ENCODE peak calls at places on chromosomes 2 and 18, in eight cellular contexts. One of them, this sample, is unnamed.
A peak's percentile ranks its signal among the peaks of the same experiment; 100 is the strongest.

GRCh38 chr2:237693281-237694039 is 66.1 kb downstream of the LRRFIP1 start:
- DNase-seq in right atrium auricular region: no peak
- DNase-seq in sciatic nerve: no peak
- DNase-seq in DMS53: peak; percentile 70
- DNase-seq in stimulated activated CD8-positive, alpha-beta memory T cell treated with anti-CD3 and anti-CD28 coated beads, Interleukin-12 subunit alpha, Interleukin-12 subunit beta, amount 100 ng/mL, for 1 hour: no peak
- DNase-seq in GM23338: no peak
- DNase-seq in heart left ventricle: no peak
- DNase-seq in choroid plexus epithelial cell: peak; percentile 63
- DNase-seq in this sample: no peak

GRCh38 chr2:101200714-101201113 is 49.5 kb upstream of the TBC1D8 start:
- DNase-seq in right atrium auricular region: no peak
- DNase-seq in sciatic nerve: no peak
- DNase-seq in DMS53: no peak
- DNase-seq in stimulated activated CD8-positive, alpha-beta memory T cell treated with anti-CD3 and anti-CD28 coated beads, Interleukin-12 subunit alpha, Interleukin-12 subunit beta, amount 100 ng/mL, for 1 hour: no peak
- DNase-seq in GM23338: no peak
- DNase-seq in heart left ventricle: no peak
- DNase-seq in choroid plexus epithelial cell: peak; percentile 21
- DNase-seq in this sample: no peak

GRCh38 chr2:222861411-222862067 is 703 bp downstream of the ACSL3 start:
- DNase-seq in right atrium auricular region: no peak
- DNase-seq in sciatic nerve: peak; percentile 65
- DNase-seq in DMS53: peak; percentile 66
- DNase-seq in stimulated activated CD8-positive, alpha-beta memory T cell treated with anti-CD3 and anti-CD28 coated beads, Interleukin-12 subunit alpha, Interleukin-12 subunit beta, amount 100 ng/mL, for 1 hour: peak; percentile 9
- DNase-seq in GM23338: no peak
- DNase-seq in heart left ventricle: peak; percentile 68
- DNase-seq in choroid plexus epithelial cell: peak; percentile 37
- DNase-seq in this sample: peak; percentile 39

GRCh38 chr2:202479090-202479489 is 103.0 kb downstream of the BMPR2 start:
- DNase-seq in right atrium auricular region: no peak
- DNase-seq in sciatic nerve: no peak
- DNase-seq in DMS53: peak; percentile 8
- DNase-seq in stimulated activated CD8-positive, alpha-beta memory T cell treated with anti-CD3 and anti-CD28 coated beads, Interleukin-12 subunit alpha, Interleukin-12 subunit beta, amount 100 ng/mL, for 1 hour: no peak
- DNase-seq in GM23338: no peak
- DNase-seq in heart left ventricle: no peak
- DNase-seq in choroid plexus epithelial cell: no peak
- DNase-seq in this sample: no peak

GRCh38 chr2:134398300-134398699 is 144.4 kb downstream of the MGAT5 start:
- DNase-seq in right atrium auricular region: no peak
- DNase-seq in sciatic nerve: no peak
- DNase-seq in DMS53: no peak
- DNase-seq in stimulated activated CD8-positive, alpha-beta memory T cell treated with anti-CD3 and anti-CD28 coated beads, Interleukin-12 subunit alpha, Interleukin-12 subunit beta, amount 100 ng/mL, for 1 hour: no peak
- DNase-seq in GM23338: no peak
- DNase-seq in heart left ventricle: no peak
- DNase-seq in choroid plexus epithelial cell: peak; percentile 83
- DNase-seq in this sample: no peak

GRCh38 chr2:241741016-241741415 is 6.6 kb downstream of the D2HGDH start:
- DNase-seq in right atrium auricular region: no peak
- DNase-seq in sciatic nerve: no peak
- DNase-seq in DMS53: no peak
- DNase-seq in stimulated activated CD8-positive, alpha-beta memory T cell treated with anti-CD3 and anti-CD28 coated beads, Interleukin-12 subunit alpha, Interleukin-12 subunit beta, amount 100 ng/mL, for 1 hour: no peak
- DNase-seq in GM23338: no peak
- DNase-seq in heart left ventricle: no peak
- DNase-seq in choroid plexus epithelial cell: no peak
- DNase-seq in this sample: no peak

GRCh38 chr2:6917071-6917760 is at the start of gene RNF144A:
- DNase-seq in right atrium auricular region: no peak
- DNase-seq in sciatic nerve: peak; percentile 77
- DNase-seq in DMS53: peak; percentile 88
- DNase-seq in stimulated activated CD8-positive, alpha-beta memory T cell treated with anti-CD3 and anti-CD28 coated beads, Interleukin-12 subunit alpha, Interleukin-12 subunit beta, amount 100 ng/mL, for 1 hour: peak; percentile 50
- DNase-seq in GM23338: peak; percentile 67
- DNase-seq in heart left ventricle: peak; percentile 74
- DNase-seq in choroid plexus epithelial cell: peak; percentile 54
- DNase-seq in this sample: peak; percentile 51

GRCh38 chr18:79798999-79799370 is 1.2 kb downstream of the KCNG2 start:
- DNase-seq in right atrium auricular region: no peak
- DNase-seq in sciatic nerve: peak; percentile 28
- DNase-seq in DMS53: peak; percentile 46
- DNase-seq in stimulated activated CD8-positive, alpha-beta memory T cell treated with anti-CD3 and anti-CD28 coated beads, Interleukin-12 subunit alpha, Interleukin-12 subunit beta, amount 100 ng/mL, for 1 hour: no peak
- DNase-seq in GM23338: peak; percentile 65
- DNase-seq in heart left ventricle: peak; percentile 11
- DNase-seq in choroid plexus epithelial cell: no peak
- DNase-seq in this sample: no peak

GRCh38 chr2:173720310-173720709 is 244.9 kb downstream of the SP3 start:
- DNase-seq in right atrium auricular region: no peak
- DNase-seq in sciatic nerve: no peak
- DNase-seq in DMS53: no peak
- DNase-seq in stimulated activated CD8-positive, alpha-beta memory T cell treated with anti-CD3 and anti-CD28 coated beads, Interleukin-12 subunit alpha, Interleukin-12 subunit beta, amount 100 ng/mL, for 1 hour: no peak
- DNase-seq in GM23338: no peak
- DNase-seq in heart left ventricle: no peak
- DNase-seq in choroid plexus epithelial cell: peak; percentile 37
- DNase-seq in this sample: no peak